ENCODE peak calls at places on chromosomes 2 and 18, in four cellular contexts. A, T, R and H are unnamed samples.

GRCh38 chr18:22490429-22490846 is 72.7 kb upstream of the CTAGE1 start:
- DNase-seq in A (no peak), T (peak; percentile 40), R (no peak), H (no peak)

GRCh38 chr2:223109341-223109740 is 57.4 kb downstream of the KCNE4 start:
- DNase-seq in A (no peak), T (no peak), R (no peak), H (no peak)

GRCh38 chr2:55807900-55808299 is 114.3 kb upstream of the PNPT1 start:
- DNase-seq in A (no peak), T (no peak), R (no peak), H (no peak)

GRCh38 chr2:216081487-216082387 is at the start of the genes PECR and TMEM169:
- DNase-seq in A (peak; percentile 94), T (peak; percentile 94), R (peak; percentile 63), H (peak; percentile 90)

GRCh38 chr18:58682429-58683069 is 11.3 kb downstream of the MALT1 start:
- DNase-seq in A (no peak), T (no peak), R (no peak), H (no peak)

GRCh38 chr2:74530239-74531161 is 767 bp downstream of the HTRA2 start:
- DNase-seq in A (peak; percentile 64), T (peak; percentile 57), R (peak; percentile 70), H (peak; percentile 89)

GRCh38 chr2:9774266-9774665 is 69.0 kb upstream of the TAF1B start:
- DNase-seq in A (no peak), T (no peak), R (no peak), H (no peak)

GRCh38 chr18:32328379-32328778 is 138.5 kb downstream of the MEP1B start:
- DNase-seq in A (no peak), T (no peak), R (no peak), H (no peak)

GRCh38 chr2:71892896-71893295 is 254.8 kb downstream of the CYP26B1 start:
- DNase-seq in A (no peak), T (no peak), R (no peak), H (no peak)

GRCh38 chr2:75788154-75788553 is 77.4 kb upstream of the GCFC2 start:
- DNase-seq in A (no peak), T (no peak), R (no peak), H (no peak)

GRCh38 chr2:100242891-100243670 is 79.2 kb downstream of the LONRF2 start:
- DNase-seq in A (peak; percentile 43), T (peak; percentile 88), R (peak; percentile 77), H (peak; percentile 64)

GRCh38 chr2:216775043-216775453 is 79.7 kb upstream of the IGFBP5 start:
- DNase-seq in A (peak; percentile 8), T (no peak), R (peak; percentile 55), H (no peak)

GRCh38 chr18:65748321-65748720 is 2.5 kb upstream of the CDH7 start:
- DNase-seq in A (no peak), T (no peak), R (no peak), H (no peak)

GRCh38 chr2:128790541-128790944 is 471.9 kb upstream of the HS6ST1 start:
- DNase-seq in A (no peak), T (no peak), R (no peak), H (no peak)

GRCh38 chr2:54666741-54667639 is 56.5 kb upstream of the EML6 start:
- DNase-seq in A (no peak), T (no peak), R (no peak), H (no peak)

GRCh38 chr2:216765810-216766259 is 70.5 kb upstream of the IGFBP5 start:
- DNase-seq in A (no peak), T (peak; percentile 88), R (no peak), H (no peak)

GRCh38 chr18:74115046-74115445 is 32.6 kb downstream of the FBXO15 start:
- DNase-seq in A (no peak), T (no peak), R (no peak), H (no peak)

GRCh38 chr2:223970343-223971128 is 13.3 kb downstream of the MRPL44 start:
- DNase-seq in A (no peak), T (peak; percentile 79), R (peak; percentile 74), H (peak; percentile 45)

GRCh38 chr2:106631281-106631680 is 144.1 kb downstream of the CD8B2 start:
- DNase-seq in A (no peak), T (no peak), R (no peak), H (no peak)

GRCh38 chr2:220432645-220433044 is 805.2 kb downstream of the SLC4A3 start:
- DNase-seq in A (no peak), T (no peak), R (no peak), H (no peak)

GRCh38 chr2:230218411-230218810 is 1.4 kb downstream of the SP110 start:
- DNase-seq in A (no peak), T (no peak), R (peak; percentile 83), H (no peak)

GRCh38 chr2:85131116-85131515 is 2.1 kb upstream of the TCF7L1 start:
- DNase-seq in A (no peak), T (peak; percentile 74), R (peak; percentile 45), H (peak; percentile 34)

GRCh38 chr2:18378020-18378653 is 182.3 kb downstream of the RDH14 start:
- DNase-seq in A (peak; percentile 54), T (peak; percentile 65), R (peak; percentile 46), H (peak; percentile 33)

GRCh38 chr2:152585830-152586484 is 131.3 kb downstream of the PRPF40A start:
- DNase-seq in A (no peak), T (no peak), R (peak; percentile 12), H (no peak)

GRCh38 chr18:48947583-48947982 is 3.2 kb downstream of the SMAD7 start:
- DNase-seq in A (no peak), T (no peak), R (no peak), H (no peak)

GRCh38 chr2:134348239-134348638 is 94.4 kb downstream of the MGAT5 start:
- DNase-seq in A (no peak), T (no peak), R (no peak), H (no peak)

GRCh38 chr18:9924371-9924943 is 10.6 kb downstream of the VAPA start:
- DNase-seq in A (no peak), T (no peak), R (no peak), H (no peak)

GRCh38 chr2:49459314-49459993 is 305.1 kb upstream of the FSHR start:
- DNase-seq in A (no peak), T (peak; percentile 26), R (no peak), H (no peak)

GRCh38 chr18:77115461-77115907 is 17.1 kb downstream of the MBP start:
- DNase-seq in A (no peak), T (no peak), R (no peak), H (no peak)

GRCh38 chr2:56682397-56682760 is 498.6 kb downstream of the CCDC85A start:
- DNase-seq in A (no peak), T (no peak), R (no peak), H (no peak)

GRCh38 chr2:128615571-128615970 is 296.9 kb upstream of the HS6ST1 start:
- DNase-seq in A (no peak), T (no peak), R (no peak), H (no peak)

GRCh38 chr18:28468903-28469302 is 292.0 kb upstream of the CDH2 start:
- DNase-seq in A (no peak), T (no peak), R (no peak), H (no peak)

GRCh38 chr2:217694296-217694695 is 308.5 kb downstream of the TNS1 start:
- DNase-seq in A (no peak), T (no peak), R (no peak), H (no peak)

GRCh38 chr2:26685943-26686839 is 6.3 kb upstream of the KCNK3 start:
- DNase-seq in A (no peak), T (no peak), R (no peak), H (no peak)

GRCh38 chr18:22055466-22055865 is 113.9 kb upstream of the GATA6 start:
- DNase-seq in A (no peak), T (no peak), R (no peak), H (no peak)

GRCh38 chr18:9787126-9787525 is 79.0 kb downstream of the RAB31 start:
- DNase-seq in A (no peak), T (no peak), R (no peak), H (no peak)

GRCh38 chr2:114405486-114406250 is 36.8 kb upstream of the DPP10 start:
- DNase-seq in A (no peak), T (no peak), R (no peak), H (no peak)
- TF ChIP-seq CTCF in A (no peak), T (no peak), R (no peak), H (no peak)

GRCh38 chr2:23663730-23664005 is 263.3 kb downstream of the ATAD2B start:
- DNase-seq in A (no peak), T (no peak), R (no peak), H (no peak)
- TF ChIP-seq CTCF in A (no peak), T (no peak), R (no peak), H (no peak)

GRCh38 chr2:101698419-101699190 is 1.1 kb downstream of the MAP4K4 start:
- DNase-seq in A (peak; percentile 24), T (peak; percentile 32), R (peak; percentile 63), H (no peak)

GRCh38 chr2:101696272-101697123 is 1.0 kb upstream of the MAP4K4 start:
- DNase-seq in A (no peak), T (peak; percentile 61), R (no peak), H (no peak)

GRCh38 chr2:101697124-101697793 is at the start of gene MAP4K4:
- DNase-seq in A (peak; percentile 72), T (peak; percentile 83), R (peak; percentile 84), H (peak; percentile 70)

GRCh38 chr2:101699191-101699938 is 1.9 kb downstream of the MAP4K4 start:
- DNase-seq in A (no peak), T (no peak), R (peak; percentile 72), H (no peak)

DNA sequence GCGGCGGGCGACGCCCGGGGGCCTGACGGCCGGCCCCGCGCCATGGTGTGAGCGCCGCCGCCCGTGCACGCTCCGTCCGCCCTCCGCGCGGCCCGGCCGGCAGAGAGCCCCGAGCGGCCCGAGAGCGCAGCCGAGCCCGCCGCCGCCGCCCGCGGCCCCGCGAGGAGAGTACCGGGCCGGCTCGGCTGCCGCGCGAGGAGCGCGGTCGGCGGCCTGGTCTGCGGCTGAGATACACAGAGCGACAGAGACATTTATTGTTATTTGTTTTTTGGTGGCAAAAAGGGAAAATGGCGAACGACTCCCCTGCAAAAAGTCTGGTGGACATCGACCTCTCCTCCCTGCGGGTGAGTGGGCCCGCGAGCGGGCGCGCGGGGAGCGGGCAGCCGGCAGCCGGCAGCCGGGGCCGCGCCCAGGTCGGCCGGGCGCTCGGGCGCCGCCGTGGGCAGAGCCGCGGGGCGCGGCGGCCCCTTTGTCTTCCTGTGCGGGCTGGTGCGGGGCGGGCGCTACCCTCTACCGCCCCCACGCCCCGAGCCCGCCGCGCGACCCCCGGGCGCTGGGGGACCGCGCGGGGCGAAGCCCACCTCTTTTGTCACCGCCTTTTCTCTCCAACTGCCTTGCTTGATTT is 399 bp downstream of the MAP4K4 start:
- DNase-seq in A (no peak), T (peak; percentile 23), R (peak; percentile 41), H (no peak)
- TF ChIP-seq CTCF in A (no peak), T (no peak), R (no peak), H (no peak)

DNA sequence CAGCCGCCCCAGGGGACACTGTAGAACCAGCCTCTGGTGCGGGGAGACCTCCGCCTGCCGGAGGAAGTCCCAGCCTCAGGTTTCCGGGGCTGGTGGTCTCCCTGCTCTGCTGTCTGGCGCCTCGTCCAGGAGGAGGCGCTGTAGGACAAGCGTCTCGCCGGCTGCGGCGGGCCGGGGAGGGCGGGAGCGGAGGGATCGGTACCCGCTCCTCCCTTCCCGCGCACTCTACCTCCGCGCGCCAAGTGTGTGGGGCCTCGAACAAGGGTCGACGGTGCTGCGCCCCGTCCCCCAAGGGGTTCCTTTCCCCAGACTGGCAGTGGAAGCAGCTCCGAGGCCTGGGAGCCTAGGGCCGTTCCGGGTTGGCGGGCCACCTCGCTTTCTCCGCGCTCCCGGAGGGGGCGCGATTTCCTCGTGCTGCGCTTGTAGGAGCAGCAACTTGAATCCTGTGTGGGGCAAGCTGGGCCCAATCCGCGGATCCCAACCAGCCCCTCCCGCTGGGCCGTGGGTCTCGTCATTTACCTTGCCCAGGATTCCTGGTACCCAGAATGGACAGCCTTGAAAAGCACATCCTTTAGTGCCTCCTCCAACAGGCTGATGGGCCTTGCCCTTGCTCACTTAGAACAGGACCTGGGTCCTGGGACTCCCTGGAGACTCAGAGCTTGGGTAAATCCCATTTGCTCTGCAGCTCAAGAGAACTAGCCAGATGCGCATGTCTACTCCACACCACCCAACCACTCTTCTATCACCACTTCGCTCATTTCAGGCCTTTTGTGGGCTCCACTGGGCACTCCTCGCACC is 10.6 kb upstream of the HOXD4 start:
- DNase-seq in A (peak; percentile 84), T (peak; percentile 87), R (peak; percentile 83), H (peak; percentile 95)
- TF ChIP-seq CTCF in A (peak; percentile 100), T (peak; percentile 93), R (peak; percentile 83), H (peak; percentile 99)